ENCODE peak calls at places on chromosomes 3 and 15, in five cellular contexts. M is transverse colon, A is hepatocyte, B is psoas muscle, S is uterus. Q is an unnamed sample.

GRCh38 chr15:51602484-51602883 is 20.1 kb downstream of the DMXL2 start:
- DNase-seq in M (no peak), A (no peak), B (no peak), S (no peak), Q (no peak)

GRCh38 chr3:141127344-141128125 is 76.4 kb downstream of the SPSB4 start:
- DNase-seq in M (no peak), A (no peak), B (no peak), S (no peak), Q (no peak)

GRCh38 chr3:179027326-179027900 is 44.2 kb downstream of the ZMAT3 start:
- DNase-seq in M (no peak), A (peak; percentile 39), B (no peak), S (no peak), Q (no peak)

GRCh38 chr3:126245811-126246727 is 65.7 kb upstream of the ALDH1L1 start:
- DNase-seq in M (peak; percentile 45), A (peak; percentile 73), B (peak; percentile 77), S (no peak), Q (peak; percentile 81)

GRCh38 chr3:89172150-89172549 is 64.7 kb downstream of the EPHA3 start:
- DNase-seq in M (no peak), A (no peak), B (no peak), S (no peak), Q (no peak)

GRCh38 chr3:100602506-100603444 is 6.6 kb upstream of the ADGRG7 start:
- DNase-seq in M (no peak), A (peak; percentile 63), B (no peak), S (no peak), Q (peak; percentile 76)

GRCh38 chr15:55546718-55547117 is 38.7 kb upstream of the DNAAF4 start:
- DNase-seq in M (no peak), A (no peak), B (no peak), S (no peak), Q (no peak)

GRCh38 chr15:74417230-74417629 is 16.5 kb downstream of the SEMA7A start:
- DNase-seq in M (no peak), A (no peak), B (no peak), S (no peak), Q (no peak)

GRCh38 chr3:80771085-80771484 is 990.4 kb downstream of the GBE1 start:
- DNase-seq in M (no peak), A (peak; percentile 12), B (no peak), S (no peak), Q (no peak)

GRCh38 chr3:62876064-62876463 is 848 bp upstream of the CADPS start:
- DNase-seq in M (peak; percentile 44), A (peak; percentile 87), B (peak; percentile 49), S (no peak), Q (peak; percentile 94)

GRCh38 chr15:76058714-76059319 is 968 bp upstream of the TMEM266 start:
- DNase-seq in M (no peak), A (peak; percentile 43), B (no peak), S (no peak), Q (peak; percentile 79)

GRCh38 chr3:52844290-52844985 is 9.6 kb upstream of the MUSTN1 start:
- DNase-seq in M (no peak), A (no peak), B (peak; percentile 71), S (no peak), Q (no peak)
- H3K27ac ChIP-seq in M (peak overlapping the region; percentile 77), A (peak overlapping the region; percentile 2), B (peak overlapping the region; percentile 97), S (peak overlapping the region; percentile 74), Q (no peak overlapping the region)

GRCh38 chr3:10389341-10389740 is 68.4 kb upstream of the SEC13 start:
- DNase-seq in M (no peak), A (no peak), B (no peak), S (no peak), Q (no peak)

GRCh38 chr3:10389995-10390394 is 69.1 kb upstream of the SEC13 start:
- DNase-seq in M (no peak), A (no peak), B (no peak), S (no peak), Q (no peak)

GRCh38 chr3:10391391-10391790 is 70.5 kb upstream of the SEC13 start:
- DNase-seq in M (no peak), A (no peak), B (peak; percentile 30), S (no peak), Q (no peak)

GRCh38 chr3:10392244-10392643 is 71.3 kb upstream of the SEC13 start:
- DNase-seq in M (no peak), A (no peak), B (no peak), S (no peak), Q (peak; percentile 61)

DNA sequence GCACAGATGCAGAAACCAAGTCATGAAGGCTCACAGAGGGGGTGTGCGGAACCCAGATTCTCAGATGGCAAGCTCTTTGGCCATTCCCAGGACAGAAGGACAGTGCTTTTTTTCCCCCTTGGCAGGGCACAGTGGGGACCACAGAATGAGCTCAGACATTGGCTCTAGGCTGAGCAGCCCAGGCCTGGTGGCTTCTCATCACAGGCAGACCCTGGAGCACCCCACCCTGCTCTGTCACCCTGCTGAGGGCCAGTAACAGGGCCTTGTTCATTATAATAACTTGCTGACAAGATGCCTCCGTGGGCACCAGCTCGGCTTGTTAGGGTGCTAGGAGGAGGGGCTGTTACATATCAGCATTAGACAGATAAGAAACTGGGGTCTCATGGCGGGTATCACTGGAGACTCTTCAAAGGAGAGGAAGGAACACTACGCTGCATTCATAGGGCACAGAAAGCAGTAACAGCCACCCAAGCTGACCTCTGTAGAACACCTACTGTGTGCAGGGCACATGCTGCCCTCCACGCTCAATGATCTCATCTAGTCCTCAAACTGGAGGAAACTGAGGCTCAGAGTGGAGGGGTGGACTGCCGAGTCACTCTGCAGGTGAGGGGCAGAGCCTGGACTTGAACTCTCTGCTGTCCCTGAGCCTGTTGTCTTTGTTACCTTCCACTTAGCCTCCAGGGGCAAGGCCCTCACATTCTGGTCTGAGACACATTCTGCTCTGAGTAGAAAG is 69.9 kb upstream of the SEC13 start:
- DNase-seq in M (no peak), A (no peak), B (peak; percentile 35), S (no peak), Q (no peak)
- TF ChIP-seq CTCF in M (no peak), A (no peak), B (no peak), S (no peak), Q (no peak)

GRCh38 chr3:29281265-29282228 is 676 bp downstream of the RBMS3 start:
- DNase-seq in M (no peak), A (peak; percentile 38), B (no peak), S (peak; percentile 18), Q (peak; percentile 67)

GRCh38 chr3:29277249-29277648 is 3.6 kb upstream of the RBMS3 start:
- DNase-seq in M (no peak), A (no peak), B (no peak), S (no peak), Q (no peak)

GRCh38 chr3:29280675-29281264 is at the start of gene RBMS3:
- DNase-seq in M (peak; percentile 75), A (peak; percentile 91), B (peak; percentile 92), S (peak; percentile 88), Q (peak; percentile 86)

GRCh38 chr3:29279276-29279675 is 1.6 kb upstream of the RBMS3 start:
- DNase-seq in M (no peak), A (no peak), B (no peak), S (no peak), Q (no peak)

DNA sequence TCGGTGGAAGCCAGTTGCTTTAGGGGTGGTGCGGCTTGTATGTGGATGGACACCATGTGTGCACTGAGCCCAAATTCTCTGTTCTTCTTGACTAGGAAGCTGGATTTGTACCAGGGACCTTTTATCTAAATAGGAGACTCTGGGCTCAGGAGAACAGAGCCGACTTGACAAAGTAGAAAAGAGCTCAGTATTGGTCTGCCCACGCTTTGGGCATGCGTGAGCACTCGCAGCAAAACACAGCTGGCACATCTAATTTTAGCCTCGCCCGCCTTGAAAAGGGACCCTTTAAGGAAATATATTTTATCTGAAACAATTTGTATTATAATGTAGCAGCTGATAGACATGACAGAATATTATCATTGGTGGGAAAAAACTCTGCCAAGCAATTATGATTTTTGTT is 1.0 kb upstream of the RBMS3 start:
- DNase-seq in M (no peak), A (no peak), B (peak; percentile 58), S (peak; percentile 16), Q (no peak)
- H3K4me3 ChIP-seq in M (peak overlapping the region; percentile 49), A (peak overlapping the region; percentile 57), B (peak overlapping the region; percentile 76), S (no peak overlapping the region), Q (no peak overlapping the region)

GRCh38 chr3:149375164-149375823 is 2.2 kb downstream of the TM4SF1 start:
- DNase-seq in M (no peak), A (no peak), B (no peak), S (no peak), Q (no peak)

GRCh38 chr3:149376728-149377407 is 581 bp downstream of the TM4SF1 start:
- DNase-seq in M (no peak), A (no peak), B (no peak), S (no peak), Q (no peak)

GRCh38 chr3:149377408-149378111 is at the start of gene TM4SF1:
- DNase-seq in M (peak; percentile 57), A (peak; percentile 68), B (peak; percentile 70), S (peak; percentile 41), Q (peak; percentile 65)

GRCh38 chr3:149374391-149374790 is 3.1 kb downstream of the TM4SF1 start:
- DNase-seq in M (no peak), A (no peak), B (no peak), S (no peak), Q (no peak)

GRCh38 chr3:149375824-149376196 is 1.6 kb downstream of the TM4SF1 start:
- DNase-seq in M (no peak), A (no peak), B (no peak), S (no peak), Q (no peak)
- H3K27ac ChIP-seq in M (peak overlapping the region; percentile 79), A (peak overlapping the region; percentile 90), B (peak overlapping the region; percentile 61), S (peak overlapping the region; percentile 67), Q (no peak overlapping the region)

GRCh38 chr15:91941871-91942270 is 88.4 kb downstream of the SLCO3A1 start:
- DNase-seq in M (no peak), A (no peak), B (no peak), S (no peak), Q (no peak)
- TF ChIP-seq CTCF in M (peak; percentile 5), A (no peak), B (no peak), S (no peak), Q (no peak)

GRCh38 chr15:34335176-34335575 is 2.4 kb downstream of the SLC12A6 start:
- DNase-seq in M (no peak), A (no peak), B (no peak), S (no peak), Q (no peak)

GRCh38 chr15:34336333-34336732 is 1.2 kb downstream of the SLC12A6 start:
- DNase-seq in M (peak; percentile 24), A (no peak), B (no peak), S (no peak), Q (no peak)

GRCh38 chr15:34337557-34338306 is at the start of gene SLC12A6:
- DNase-seq in M (peak; percentile 94), A (peak; percentile 96), B (peak; percentile 96), S (peak; percentile 90), Q (peak; percentile 94)

GRCh38 chr15:34336947-34337556 is 529 bp downstream of the SLC12A6 start:
- DNase-seq in M (peak; percentile 35), A (no peak), B (no peak), S (no peak), Q (no peak)

DNA sequence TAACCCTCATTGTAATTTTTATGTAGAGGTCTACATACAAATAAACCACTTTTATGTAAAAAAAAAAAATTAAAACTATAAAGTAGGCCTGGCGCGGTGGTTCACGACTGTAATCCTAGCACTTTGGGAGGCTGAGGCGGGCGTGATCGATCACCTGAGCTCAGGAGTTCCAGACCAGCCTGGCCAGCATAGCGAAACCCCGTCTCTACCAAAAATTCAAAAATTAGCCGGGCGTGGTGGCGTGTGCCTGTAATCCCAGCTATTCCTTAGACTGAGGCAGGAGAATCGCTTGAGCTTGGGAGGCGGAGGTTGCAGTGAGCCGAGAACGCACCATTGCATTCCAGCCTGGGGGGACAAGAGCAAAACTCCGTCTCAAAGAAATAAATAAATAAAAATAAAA is 766 bp upstream of the SLC12A6 start:
- DNase-seq in M (no peak), A (no peak), B (no peak), S (no peak), Q (no peak)
- H3K4me3 ChIP-seq in M (peak overlapping the region; percentile 73), A (peak overlapping the region; percentile 3), B (peak overlapping the region; percentile 78), S (peak overlapping the region; percentile 69), Q (peak overlapping the region; percentile 94)

GRCh38 chr3:3499012-3499411 is 300.2 kb upstream of the LRRN1 start:
- DNase-seq in M (no peak), A (no peak), B (no peak), S (no peak), Q (no peak)
- H3K27ac ChIP-seq in M (no peak overlapping the region), A (no peak overlapping the region), B (no peak overlapping the region), S (no peak overlapping the region), Q (no peak overlapping the region)

Q was measured in endodermal cell.